ENCODE peak calls at places on chromosome 3, in four cellular contexts. One of them, this sample, is unnamed.

GRCh38 chr3:171445805-171446204 is 14.4 kb downstream of the TNIK start:
- DNase-seq in brain microvascular endothelial cell: no peak
- DNase-seq in colonic mucosa: no peak
- DNase-seq in PC-3: no peak
- DNase-seq in this sample: no peak

GRCh38 chr3:100032262-100032661 is 82.0 kb downstream of the FILIP1L start:
- DNase-seq in brain microvascular endothelial cell: peak
- DNase-seq in colonic mucosa: no peak
- DNase-seq in PC-3: peak
- DNase-seq in this sample: no peak

GRCh38 chr3:44885618-44886017 is 11.2 kb downstream of the TGM4 start:
- DNase-seq in colonic mucosa: no peak
- DNase-seq in PC-3: peak
- DNase-seq in brain microvascular endothelial cell: peak
- DNase-seq in this sample: no peak

GRCh38 chr3:133494469-133494868 is 79.0 kb upstream of the CDV3 start:
- DNase-seq in PC-3: no peak
- DNase-seq in brain microvascular endothelial cell: peak
- DNase-seq in colonic mucosa: no peak
- DNase-seq in this sample: no peak

GRCh38 chr3:103048371-103048722 is 613.5 kb downstream of the ZPLD1 start:
- DNase-seq in PC-3: no peak
- DNase-seq in brain microvascular endothelial cell: no peak
- DNase-seq in colonic mucosa: no peak
- DNase-seq in this sample: no peak

GRCh38 chr3:40152482-40153133 is 156.9 kb upstream of the EIF1B start:
- DNase-seq in PC-3: no peak
- DNase-seq in colonic mucosa: no peak
- DNase-seq in brain microvascular endothelial cell: no peak
- DNase-seq in this sample: no peak

GRCh38 chr3:140177943-140178342 is 243.0 kb downstream of the CLSTN2 start:
- DNase-seq in brain microvascular endothelial cell: no peak
- DNase-seq in colonic mucosa: no peak
- DNase-seq in PC-3: no peak
- DNase-seq in this sample: no peak

GRCh38 chr3:45211466-45212094 is 14.5 kb downstream of the TMEM158 start:
- DNase-seq in PC-3: no peak
- DNase-seq in colonic mucosa: no peak
- DNase-seq in brain microvascular endothelial cell: no peak
- DNase-seq in this sample: no peak

GRCh38 chr3:3307491-3307890 is 128.0 kb upstream of the CRBN start:
- DNase-seq in colonic mucosa: no peak
- DNase-seq in PC-3: no peak
- DNase-seq in brain microvascular endothelial cell: no peak
- DNase-seq in this sample: no peak

GRCh38 chr3:169660709-169661566 is 2.6 kb downstream of the MECOM start:
- DNase-seq in PC-3: no peak
- DNase-seq in brain microvascular endothelial cell: no peak
- DNase-seq in colonic mucosa: no peak
- DNase-seq in this sample: no peak

GRCh38 chr3:195007151-195007550 is 263.8 kb downstream of the XXYLT1 start:
- DNase-seq in colonic mucosa: no peak
- DNase-seq in PC-3: no peak
- DNase-seq in brain microvascular endothelial cell: no peak
- DNase-seq in this sample: no peak

GRCh38 chr3:16912400-16913263 is 27.9 kb downstream of the PLCL2 start:
- DNase-seq in colonic mucosa: no peak
- DNase-seq in brain microvascular endothelial cell: no peak
- DNase-seq in PC-3: no peak
- DNase-seq in this sample: no peak

GRCh38 chr3:161781381-161781780 is 284.8 kb downstream of the OTOL1 start:
- DNase-seq in brain microvascular endothelial cell: no peak
- DNase-seq in PC-3: peak
- DNase-seq in colonic mucosa: no peak
- DNase-seq in this sample: no peak

GRCh38 chr3:53880396-53881345 is 1.3 kb downstream of the ACTR8 start:
- DNase-seq in colonic mucosa: no peak
- DNase-seq in PC-3: no peak
- DNase-seq in brain microvascular endothelial cell: peak
- DNase-seq in this sample: no peak

GRCh38 chr3:177516130-177517011 is 319.1 kb upstream of the TBL1XR1 start:
- DNase-seq in colonic mucosa: no peak
- DNase-seq in PC-3: no peak
- DNase-seq in brain microvascular endothelial cell: peak
- DNase-seq in this sample: no peak

GRCh38 chr3:188664795-188665194 is 507.0 kb upstream of the TPRG1 start:
- DNase-seq in colonic mucosa: peak
- DNase-seq in PC-3: peak
- DNase-seq in brain microvascular endothelial cell: no peak
- DNase-seq in this sample: no peak

GRCh38 chr3:10322355-10322715 is 1.4 kb upstream of the SEC13 start:
- DNase-seq in PC-3: peak
- DNase-seq in colonic mucosa: no peak
- DNase-seq in brain microvascular endothelial cell: no peak
- DNase-seq in this sample: no peak

GRCh38 chr3:37129871-37130270 is 44.5 kb downstream of the LRRFIP2 start:
- DNase-seq in brain microvascular endothelial cell: no peak
- DNase-seq in colonic mucosa: no peak
- DNase-seq in PC-3: peak
- DNase-seq in this sample: no peak

GRCh38 chr3:118987466-118987865 is 47.2 kb downstream of the IGSF11 start:
- DNase-seq in brain microvascular endothelial cell: no peak
- DNase-seq in colonic mucosa: peak
- DNase-seq in PC-3: no peak
- DNase-seq in this sample: peak

GRCh38 chr3:139534444-139534812 is 5.1 kb downstream of the RBP1 start:
- DNase-seq in colonic mucosa: peak
- DNase-seq in brain microvascular endothelial cell: peak
- DNase-seq in PC-3: peak
- DNase-seq in this sample: no peak

GRCh38 chr3:138594150-138594934 is at the start of gene CEP70:
- DNase-seq in brain microvascular endothelial cell: peak
- DNase-seq in colonic mucosa: peak
- DNase-seq in PC-3: peak
- DNase-seq in this sample: peak

DNA sequence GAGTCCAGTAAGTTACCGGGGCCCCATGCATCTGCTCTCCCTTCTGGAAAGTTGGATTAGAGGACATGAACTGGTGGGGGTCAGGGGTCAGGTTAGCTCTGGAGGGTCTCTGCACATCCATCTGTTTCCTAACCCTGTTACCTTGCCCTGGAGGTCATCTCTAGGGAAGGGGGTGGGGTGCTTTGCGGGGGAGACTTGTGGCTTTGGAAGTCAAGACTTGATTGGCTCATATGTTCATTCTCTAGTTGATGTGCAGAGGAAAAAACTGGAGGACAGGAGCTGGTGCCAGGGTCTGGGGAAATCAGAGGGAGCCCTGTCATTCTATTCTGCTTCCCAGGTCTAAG is 42.9 kb upstream of the ROPN1 start:
- DNase-seq in colonic mucosa: no peak
- DNase-seq in PC-3: no peak
- DNase-seq in brain microvascular endothelial cell: no peak
- DNase-seq in this sample: no peak
- H3K4me3 ChIP-seq in colonic mucosa: peak
- H3K4me3 ChIP-seq in PC-3: no peak
- H3K4me3 ChIP-seq in brain microvascular endothelial cell: no peak
- H3K4me3 ChIP-seq in this sample: no peak

GRCh38 chr3:121878411-121878810 is 15.8 kb upstream of the SLC15A2 start:
- DNase-seq in colonic mucosa: no peak
- DNase-seq in PC-3: no peak
- DNase-seq in brain microvascular endothelial cell: no peak
- DNase-seq in this sample: no peak

GRCh38 chr3:121885386-121885785 is 8.8 kb upstream of the SLC15A2 start:
- DNase-seq in colonic mucosa: no peak
- DNase-seq in brain microvascular endothelial cell: no peak
- DNase-seq in PC-3: no peak
- DNase-seq in this sample: no peak

GRCh38 chr3:121883507-121883906 is 10.7 kb upstream of the SLC15A2 start:
- DNase-seq in PC-3: peak
- DNase-seq in brain microvascular endothelial cell: peak
- DNase-seq in colonic mucosa: no peak
- DNase-seq in this sample: no peak
- TF ChIP-seq CTCF in PC-3: peak
- TF ChIP-seq CTCF in brain microvascular endothelial cell: peak
- TF ChIP-seq CTCF in colonic mucosa: peak
- TF ChIP-seq CTCF in this sample: no peak

GRCh38 chr3:125643127-125643526 is 47.8 kb upstream of the OSBPL11 start:
- DNase-seq in PC-3: no peak
- DNase-seq in colonic mucosa: no peak
- DNase-seq in brain microvascular endothelial cell: no peak
- DNase-seq in this sample: no peak
- H3K27ac ChIP-seq in PC-3: no peak
- H3K27ac ChIP-seq in colonic mucosa: no peak
- H3K27ac ChIP-seq in brain microvascular endothelial cell: no peak
- H3K27ac ChIP-seq in this sample: no peak

DNA sequence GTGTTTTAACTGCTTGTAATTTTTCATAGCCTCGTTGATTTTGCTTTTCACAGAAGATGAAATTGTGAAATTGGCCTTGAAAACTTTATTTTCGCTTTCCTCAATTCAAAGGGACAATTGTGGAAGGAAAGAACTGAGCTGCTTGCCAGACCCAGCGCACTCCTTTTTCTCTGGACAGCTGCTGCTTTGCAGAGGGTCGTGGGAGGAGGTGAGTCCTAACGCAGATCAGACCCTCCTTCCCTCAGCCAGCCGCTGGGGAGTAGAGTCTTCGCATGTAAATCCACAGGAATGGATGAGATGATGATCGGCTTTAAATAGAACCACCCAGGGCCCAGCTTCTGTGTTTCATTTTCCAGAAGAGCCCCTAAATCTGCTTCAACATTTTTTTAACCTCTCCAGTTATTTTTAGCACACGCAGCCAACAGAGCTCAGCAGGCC is 42.7 kb upstream of the UBE2E1 start:
- DNase-seq in colonic mucosa: no peak
- DNase-seq in PC-3: no peak
- DNase-seq in brain microvascular endothelial cell: no peak
- DNase-seq in this sample: peak
- H3K4me3 ChIP-seq in colonic mucosa: no peak
- H3K4me3 ChIP-seq in PC-3: no peak
- H3K4me3 ChIP-seq in brain microvascular endothelial cell: peak
- H3K4me3 ChIP-seq in this sample: peak

GRCh38 chr3:122247087-122247824 is 63.8 kb downstream of the CASR start:
- DNase-seq in brain microvascular endothelial cell: no peak
- DNase-seq in PC-3: no peak
- DNase-seq in colonic mucosa: no peak
- DNase-seq in this sample: no peak

GRCh38 chr3:122246214-122246613 is 62.7 kb downstream of the CASR start:
- DNase-seq in PC-3: no peak
- DNase-seq in colonic mucosa: no peak
- DNase-seq in brain microvascular endothelial cell: no peak
- DNase-seq in this sample: no peak

GRCh38 chr3:122247825-122248185 is 64.3 kb downstream of the CASR start:
- DNase-seq in brain microvascular endothelial cell: no peak
- DNase-seq in PC-3: no peak
- DNase-seq in colonic mucosa: no peak
- DNase-seq in this sample: no peak

GRCh38 chr3:122255757-122256439 is 69.2 kb upstream of the CSTA start:
- DNase-seq in colonic mucosa: no peak
- DNase-seq in brain microvascular endothelial cell: no peak
- DNase-seq in PC-3: no peak
- DNase-seq in this sample: no peak

GRCh38 chr3:122251428-122251827 is 68.0 kb downstream of the CASR start:
- DNase-seq in brain microvascular endothelial cell: no peak
- DNase-seq in PC-3: no peak
- DNase-seq in colonic mucosa: no peak
- DNase-seq in this sample: no peak
- TF ChIP-seq CTCF in brain microvascular endothelial cell: no peak
- TF ChIP-seq CTCF in PC-3: no peak
- TF ChIP-seq CTCF in colonic mucosa: no peak
- TF ChIP-seq CTCF in this sample: no peak

GRCh38 chr3:120770891-120771290 is 28.3 kb downstream of the GTF2E1 start:
- DNase-seq in brain microvascular endothelial cell: no peak
- DNase-seq in colonic mucosa: no peak
- DNase-seq in PC-3: no peak
- DNase-seq in this sample: no peak
- H3K27ac ChIP-seq in brain microvascular endothelial cell: no peak
- H3K27ac ChIP-seq in colonic mucosa: no peak
- H3K27ac ChIP-seq in PC-3: no peak
- H3K27ac ChIP-seq in this sample: no peak

GRCh38 chr3:63911901-63912767 is at the start of gene SCAANT1:
- DNase-seq in PC-3: peak
- DNase-seq in brain microvascular endothelial cell: peak
- DNase-seq in colonic mucosa: peak
- DNase-seq in this sample: peak

GRCh38 chr3:63909431-63909830 is 2.8 kb downstream of the SCAANT1 start:
- DNase-seq in brain microvascular endothelial cell: no peak
- DNase-seq in PC-3: no peak
- DNase-seq in colonic mucosa: no peak
- DNase-seq in this sample: no peak

GRCh38 chr3:63908776-63909175 is 3.4 kb downstream of the SCAANT1 start:
- DNase-seq in brain microvascular endothelial cell: no peak
- DNase-seq in PC-3: no peak
- DNase-seq in colonic mucosa: no peak
- DNase-seq in this sample: no peak

GRCh38 chr3:63911395-63911900 is 735 bp downstream of the SCAANT1 start:
- DNase-seq in brain microvascular endothelial cell: no peak
- DNase-seq in PC-3: no peak
- DNase-seq in colonic mucosa: no peak
- DNase-seq in this sample: no peak

DNA sequence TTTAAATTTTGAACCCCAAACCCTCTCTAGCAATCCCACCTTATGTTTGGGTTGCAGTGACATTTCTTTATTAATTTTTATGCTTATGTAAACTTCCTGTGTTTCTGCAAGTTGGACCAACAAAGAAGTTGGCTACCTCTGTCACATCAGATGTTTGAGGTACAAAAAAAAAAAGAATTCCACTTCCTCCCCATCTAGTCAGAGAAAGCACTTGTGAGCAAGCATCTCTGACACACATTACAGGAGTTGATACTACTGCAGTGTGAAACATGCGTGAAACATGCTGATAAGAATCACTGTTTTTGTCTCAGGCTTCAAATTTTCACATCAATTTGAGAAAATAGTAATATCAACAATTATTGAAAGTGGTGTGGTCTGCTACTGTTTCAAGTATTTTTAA is 1.3 kb downstream of the SCAANT1 start:
- DNase-seq in brain microvascular endothelial cell: no peak
- DNase-seq in PC-3: no peak
- DNase-seq in colonic mucosa: no peak
- DNase-seq in this sample: no peak
- H3K4me3 ChIP-seq in brain microvascular endothelial cell: peak
- H3K4me3 ChIP-seq in PC-3: peak
- H3K4me3 ChIP-seq in colonic mucosa: peak
- H3K4me3 ChIP-seq in this sample: peak

GRCh38 chr3:67863869-67864268 is 209.5 kb upstream of the SUCLG2 start:
- DNase-seq in brain microvascular endothelial cell: peak
- DNase-seq in PC-3: peak
- DNase-seq in colonic mucosa: no peak
- DNase-seq in this sample: no peak
- TF ChIP-seq CTCF in brain microvascular endothelial cell: peak
- TF ChIP-seq CTCF in PC-3: peak
- TF ChIP-seq CTCF in colonic mucosa: peak
- TF ChIP-seq CTCF in this sample: no peak

GRCh38 chr3:71858493-71859127 is 73.7 kb upstream of the PROK2 start:
- DNase-seq in PC-3: no peak
- DNase-seq in colonic mucosa: no peak
- DNase-seq in brain microvascular endothelial cell: no peak
- DNase-seq in this sample: no peak
- H3K27ac ChIP-seq in PC-3: no peak
- H3K27ac ChIP-seq in colonic mucosa: no peak
- H3K27ac ChIP-seq in brain microvascular endothelial cell: no peak
- H3K27ac ChIP-seq in this sample: no peak